ENCODE peak calls at places on chromosomes 6 and 20, in nine cellular contexts. S is IMR-90, N is fibroblast of the aortic adventitia, W is amniotic stem cell, E is PC-3, L is NCI-H460, T is heart left ventricle, K is AML-193, Y is mucosa of descending colon. C is an unnamed sample.

GRCh38 chr20:56249244-56249955 is 868 bp downstream of the MC3R start:
- DNase-seq in Y (peak), K (no peak), S (no peak), T (no peak), E (peak), N (no peak), W (no peak), L (peak), C (no peak)

GRCh38 chr6:72676995-72677394 is 55.1 kb downstream of the KCNQ5 start:
- DNase-seq in T (no peak), L (no peak), Y (no peak), S (no peak), E (no peak), W (no peak), K (no peak), N (no peak), C (no peak)

GRCh38 chr6:166997768-166998255 is 1.4 kb upstream of the CEP43 start:
- DNase-seq in E (peak), S (peak), L (peak), Y (peak), W (peak), T (peak), K (peak), N (peak), C (peak)

GRCh38 chr20:47063407-47063806 is 168.8 kb downstream of the EYA2 start:
- DNase-seq in E (peak), T (no peak), N (no peak), W (no peak), L (no peak), Y (peak), K (no peak), S (no peak), C (no peak)

GRCh38 chr6:34491091-34491430 is 25.2 kb downstream of the PACSIN1 start:
- DNase-seq in S (peak), N (peak), E (no peak), Y (no peak), T (no peak), K (no peak), L (peak), W (no peak), C (no peak)

GRCh38 chr20:25225642-25226432 is 22.0 kb upstream of the PYGB start:
- DNase-seq in N (no peak), W (no peak), K (no peak), E (no peak), S (no peak), Y (peak), T (no peak), L (no peak), C (no peak)

GRCh38 chr6:82364087-82365010 is 732 bp downstream of the TPBG start:
- DNase-seq in L (no peak), S (peak), Y (peak), W (peak), N (peak), E (peak), K (no peak), T (peak), C (peak)

GRCh38 chr6:56143796-56144195 is 103.6 kb downstream of the COL21A1 start:
- DNase-seq in N (no peak), Y (no peak), L (no peak), E (peak), W (no peak), S (no peak), T (no peak), K (no peak), C (no peak)

GRCh38 chr6:75934643-75935472 is 137.6 kb downstream of the IMPG1 start:
- DNase-seq in E (peak), W (peak), T (peak), Y (no peak), K (peak), S (peak), N (peak), L (peak), C (no peak)

GRCh38 chr6:3884007-3884745 is 35.0 kb downstream of the FAM50B start:
- DNase-seq in Y (no peak), E (peak), T (no peak), L (no peak), S (peak), K (no peak), W (no peak), N (peak), C (no peak)